ENCODE peak calls at places on chromosomes 13 and 19, in eight cellular contexts. One of them, this sample, is unnamed.

GRCh38 chr19:41456342-41456918 is 13.5 kb downstream of the ERICH4 start:
- DNase-seq in LHCN-M2: peak
- DNase-seq in activated T-cell treated with anti-CD3 and anti-CD28 coated beads for 4 hours: no peak
- DNase-seq in non-pigmented ciliary epithelial cell: no peak
- DNase-seq in cardiac muscle cell: peak
- DNase-seq in GM13977: no peak
- DNase-seq in astrocyte of the cerebellum: no peak
- DNase-seq in nucleus accumbens: no peak
- DNase-seq in this sample: no peak

GRCh38 chr13:101429733-101430132 is 13.4 kb upstream of the NALCN start:
- DNase-seq in activated T-cell treated with anti-CD3 and anti-CD28 coated beads for 4 hours: no peak
- DNase-seq in astrocyte of the cerebellum: no peak
- DNase-seq in LHCN-M2: no peak
- DNase-seq in cardiac muscle cell: no peak
- DNase-seq in non-pigmented ciliary epithelial cell: no peak
- DNase-seq in GM13977: no peak
- DNase-seq in nucleus accumbens: no peak
- DNase-seq in this sample: no peak

GRCh38 chr19:16628984-16629691 is 1.1 kb upstream of the MED26 start:
- DNase-seq in non-pigmented ciliary epithelial cell: no peak
- DNase-seq in nucleus accumbens: no peak
- DNase-seq in astrocyte of the cerebellum: no peak
- DNase-seq in LHCN-M2: peak
- DNase-seq in GM13977: peak
- DNase-seq in cardiac muscle cell: peak
- DNase-seq in activated T-cell treated with anti-CD3 and anti-CD28 coated beads for 4 hours: no peak
- DNase-seq in this sample: no peak

GRCh38 chr19:16441661-16442071 is 30.1 kb downstream of the EPS15L1 start:
- DNase-seq in cardiac muscle cell: no peak
- DNase-seq in activated T-cell treated with anti-CD3 and anti-CD28 coated beads for 4 hours: no peak
- DNase-seq in non-pigmented ciliary epithelial cell: no peak
- DNase-seq in astrocyte of the cerebellum: no peak
- DNase-seq in nucleus accumbens: no peak
- DNase-seq in GM13977: no peak
- DNase-seq in LHCN-M2: no peak
- DNase-seq in this sample: no peak

GRCh38 chr13:99265823-99266426 is 7.7 kb upstream of the GPR18 start:
- DNase-seq in GM13977: peak
- DNase-seq in astrocyte of the cerebellum: peak
- DNase-seq in LHCN-M2: peak
- DNase-seq in cardiac muscle cell: peak
- DNase-seq in non-pigmented ciliary epithelial cell: no peak
- DNase-seq in nucleus accumbens: no peak
- DNase-seq in activated T-cell treated with anti-CD3 and anti-CD28 coated beads for 4 hours: no peak
- DNase-seq in this sample: peak

GRCh38 chr19:18362934-18363542 is 22.6 kb downstream of the PGPEP1 start:
- DNase-seq in astrocyte of the cerebellum: no peak
- DNase-seq in nucleus accumbens: no peak
- DNase-seq in activated T-cell treated with anti-CD3 and anti-CD28 coated beads for 4 hours: no peak
- DNase-seq in cardiac muscle cell: peak
- DNase-seq in LHCN-M2: peak
- DNase-seq in GM13977: no peak
- DNase-seq in non-pigmented ciliary epithelial cell: no peak
- DNase-seq in this sample: no peak

GRCh38 chr19:41699968-41700323 is 8.5 kb upstream of the CEACAM5 start:
- DNase-seq in nucleus accumbens: no peak
- DNase-seq in astrocyte of the cerebellum: no peak
- DNase-seq in GM13977: no peak
- DNase-seq in activated T-cell treated with anti-CD3 and anti-CD28 coated beads for 4 hours: no peak
- DNase-seq in LHCN-M2: no peak
- DNase-seq in non-pigmented ciliary epithelial cell: no peak
- DNase-seq in cardiac muscle cell: no peak
- DNase-seq in this sample: no peak

GRCh38 chr19:34172661-34173144 is 399 bp downstream of the LSM14A start:
- DNase-seq in nucleus accumbens: peak
- DNase-seq in GM13977: no peak
- DNase-seq in activated T-cell treated with anti-CD3 and anti-CD28 coated beads for 4 hours: peak
- DNase-seq in cardiac muscle cell: no peak
- DNase-seq in non-pigmented ciliary epithelial cell: no peak
- DNase-seq in astrocyte of the cerebellum: no peak
- DNase-seq in LHCN-M2: peak
- DNase-seq in this sample: no peak

GRCh38 chr19:52896431-52897148 is 845 bp downstream of the ZNF320 start:
- DNase-seq in non-pigmented ciliary epithelial cell: no peak
- DNase-seq in cardiac muscle cell: peak
- DNase-seq in astrocyte of the cerebellum: no peak
- DNase-seq in nucleus accumbens: no peak
- DNase-seq in LHCN-M2: peak
- DNase-seq in activated T-cell treated with anti-CD3 and anti-CD28 coated beads for 4 hours: no peak
- DNase-seq in GM13977: peak
- DNase-seq in this sample: peak

GRCh38 chr19:40445637-40445944 is 1.5 kb upstream of the SERTAD3 start:
- DNase-seq in nucleus accumbens: no peak
- DNase-seq in LHCN-M2: no peak
- DNase-seq in non-pigmented ciliary epithelial cell: no peak
- DNase-seq in GM13977: no peak
- DNase-seq in cardiac muscle cell: no peak
- DNase-seq in astrocyte of the cerebellum: no peak
- DNase-seq in activated T-cell treated with anti-CD3 and anti-CD28 coated beads for 4 hours: no peak
- DNase-seq in this sample: no peak

GRCh38 chr13:46354143-46355087 is 32.6 kb downstream of the RUBCNL start:
- DNase-seq in GM13977: peak
- DNase-seq in cardiac muscle cell: peak
- DNase-seq in astrocyte of the cerebellum: peak
- DNase-seq in non-pigmented ciliary epithelial cell: peak
- DNase-seq in LHCN-M2: peak
- DNase-seq in nucleus accumbens: no peak
- DNase-seq in activated T-cell treated with anti-CD3 and anti-CD28 coated beads for 4 hours: no peak
- DNase-seq in this sample: no peak

GRCh38 chr13:51673165-51673564 is 88.9 kb downstream of the WDFY2 start:
- DNase-seq in LHCN-M2: no peak
- DNase-seq in nucleus accumbens: no peak
- DNase-seq in GM13977: no peak
- DNase-seq in non-pigmented ciliary epithelial cell: no peak
- DNase-seq in cardiac muscle cell: peak
- DNase-seq in activated T-cell treated with anti-CD3 and anti-CD28 coated beads for 4 hours: no peak
- DNase-seq in astrocyte of the cerebellum: no peak
- DNase-seq in this sample: no peak

GRCh38 chr19:29287061-29287460 is 74.1 kb upstream of the UQCRFS1 start:
- DNase-seq in activated T-cell treated with anti-CD3 and anti-CD28 coated beads for 4 hours: no peak
- DNase-seq in cardiac muscle cell: no peak
- DNase-seq in astrocyte of the cerebellum: no peak
- DNase-seq in non-pigmented ciliary epithelial cell: no peak
- DNase-seq in nucleus accumbens: no peak
- DNase-seq in LHCN-M2: no peak
- DNase-seq in GM13977: no peak
- DNase-seq in this sample: no peak

GRCh38 chr19:28465317-28466086 is 747.4 kb downstream of the UQCRFS1 start:
- DNase-seq in activated T-cell treated with anti-CD3 and anti-CD28 coated beads for 4 hours: no peak
- DNase-seq in LHCN-M2: no peak
- DNase-seq in astrocyte of the cerebellum: no peak
- DNase-seq in GM13977: no peak
- DNase-seq in cardiac muscle cell: no peak
- DNase-seq in nucleus accumbens: no peak
- DNase-seq in non-pigmented ciliary epithelial cell: no peak
- DNase-seq in this sample: no peak

GRCh38 chr13:41762796-41763195 is 198.1 kb downstream of the VWA8 start:
- DNase-seq in nucleus accumbens: no peak
- DNase-seq in GM13977: no peak
- DNase-seq in astrocyte of the cerebellum: no peak
- DNase-seq in cardiac muscle cell: no peak
- DNase-seq in activated T-cell treated with anti-CD3 and anti-CD28 coated beads for 4 hours: no peak
- DNase-seq in non-pigmented ciliary epithelial cell: no peak
- DNase-seq in LHCN-M2: no peak
- DNase-seq in this sample: no peak

GRCh38 chr19:31501427-31502195 is 152.4 kb upstream of the TSHZ3 start:
- DNase-seq in non-pigmented ciliary epithelial cell: no peak
- DNase-seq in astrocyte of the cerebellum: no peak
- DNase-seq in activated T-cell treated with anti-CD3 and anti-CD28 coated beads for 4 hours: no peak
- DNase-seq in LHCN-M2: no peak
- DNase-seq in nucleus accumbens: no peak
- DNase-seq in cardiac muscle cell: no peak
- DNase-seq in GM13977: no peak
- DNase-seq in this sample: no peak

GRCh38 chr13:114325729-114326128 is 11.4 kb downstream of the CHAMP1 start:
- DNase-seq in non-pigmented ciliary epithelial cell: no peak
- DNase-seq in nucleus accumbens: no peak
- DNase-seq in activated T-cell treated with anti-CD3 and anti-CD28 coated beads for 4 hours: no peak
- DNase-seq in LHCN-M2: no peak
- DNase-seq in GM13977: no peak
- DNase-seq in astrocyte of the cerebellum: no peak
- DNase-seq in cardiac muscle cell: peak
- DNase-seq in this sample: no peak

GRCh38 chr13:97212540-97213146 is 9.5 kb upstream of the MBNL2 start:
- DNase-seq in astrocyte of the cerebellum: no peak
- DNase-seq in GM13977: no peak
- DNase-seq in nucleus accumbens: no peak
- DNase-seq in cardiac muscle cell: peak
- DNase-seq in LHCN-M2: peak
- DNase-seq in non-pigmented ciliary epithelial cell: no peak
- DNase-seq in activated T-cell treated with anti-CD3 and anti-CD28 coated beads for 4 hours: no peak
- DNase-seq in this sample: peak

GRCh38 chr13:39836038-39836437 is 180.6 kb downstream of the COG6 start:
- DNase-seq in LHCN-M2: no peak
- DNase-seq in nucleus accumbens: no peak
- DNase-seq in non-pigmented ciliary epithelial cell: no peak
- DNase-seq in cardiac muscle cell: no peak
- DNase-seq in activated T-cell treated with anti-CD3 and anti-CD28 coated beads for 4 hours: no peak
- DNase-seq in GM13977: peak
- DNase-seq in astrocyte of the cerebellum: no peak
- DNase-seq in this sample: peak